ENCODE peak calls at places on chromosomes 12 and 14, in five cellular contexts. One of them, this sample, is unnamed.
A peak's percentile ranks its signal among the peaks of the same experiment; 100 is the strongest.

GRCh38 chr12:34605955-34606748 is 583.9 kb downstream of the ALG10 start:
- DNase-seq in IMR-90: no peak
- DNase-seq in H9: no peak
- DNase-seq in fibroblast of lung: no peak
- DNase-seq in endothelial cell of umbilical vein: no peak
- DNase-seq in this sample: no peak

GRCh38 chr12:67667276-67668073 is 18.9 kb downstream of the DYRK2 start:
- DNase-seq in IMR-90: no peak
- DNase-seq in fibroblast of lung: no peak
- DNase-seq in H9: no peak
- DNase-seq in endothelial cell of umbilical vein: peak; percentile 59
- DNase-seq in this sample: no peak

GRCh38 chr12:55965941-55966407 is at the start of gene PMEL:
- DNase-seq in endothelial cell of umbilical vein: peak; percentile 17
- DNase-seq in IMR-90: no peak
- DNase-seq in H9: peak; percentile 66
- DNase-seq in fibroblast of lung: no peak
- DNase-seq in this sample: peak; percentile 81

GRCh38 chr14:95690815-95691214 is 4.6 kb downstream of the TCL1B start:
- DNase-seq in H9: no peak
- DNase-seq in IMR-90: no peak
- DNase-seq in fibroblast of lung: no peak
- DNase-seq in endothelial cell of umbilical vein: no peak
- DNase-seq in this sample: no peak

GRCh38 chr12:132713123-132713522 is 2.5 kb downstream of the PGAM5 start:
- DNase-seq in IMR-90: no peak
- DNase-seq in fibroblast of lung: no peak
- DNase-seq in endothelial cell of umbilical vein: no peak
- DNase-seq in H9: no peak
- DNase-seq in this sample: no peak

GRCh38 chr12:10214131-10214876 is 1.6 kb downstream of the GABARAPL1 start:
- DNase-seq in H9: no peak
- DNase-seq in endothelial cell of umbilical vein: peak; percentile 67
- DNase-seq in fibroblast of lung: peak; percentile 63
- DNase-seq in IMR-90: peak; percentile 72
- DNase-seq in this sample: peak; percentile 25

GRCh38 chr14:22980672-22981089 is 1.7 kb downstream of the AJUBA start:
- DNase-seq in endothelial cell of umbilical vein: no peak
- DNase-seq in IMR-90: peak; percentile 32
- DNase-seq in H9: peak; percentile 60
- DNase-seq in fibroblast of lung: no peak
- DNase-seq in this sample: peak; percentile 87

GRCh38 chr12:106766393-106766826 is 8.1 kb upstream of the RIC8B start:
- DNase-seq in IMR-90: no peak
- DNase-seq in H9: no peak
- DNase-seq in endothelial cell of umbilical vein: peak; percentile 70
- DNase-seq in fibroblast of lung: peak; percentile 64
- DNase-seq in this sample: no peak

GRCh38 chr12:125954362-125954761 is 889.1 kb downstream of the AACS start:
- DNase-seq in fibroblast of lung: no peak
- DNase-seq in IMR-90: no peak
- DNase-seq in H9: peak; percentile 61
- DNase-seq in endothelial cell of umbilical vein: no peak
- DNase-seq in this sample: peak; percentile 6
- H3K9me3 ChIP-seq in fibroblast of lung: no peaks in the 10 kb centered on the region
- H3K9me3 ChIP-seq in IMR-90: peaks cover 32% of the 10 kb centered on the region
- H3K9me3 ChIP-seq in H9: no peaks in the 10 kb centered on the region
- H3K9me3 ChIP-seq in endothelial cell of umbilical vein: peaks cover 2% of the 10 kb centered on the region
- H3K9me3 ChIP-seq in this sample: no peaks in the 10 kb centered on the region

DNA sequence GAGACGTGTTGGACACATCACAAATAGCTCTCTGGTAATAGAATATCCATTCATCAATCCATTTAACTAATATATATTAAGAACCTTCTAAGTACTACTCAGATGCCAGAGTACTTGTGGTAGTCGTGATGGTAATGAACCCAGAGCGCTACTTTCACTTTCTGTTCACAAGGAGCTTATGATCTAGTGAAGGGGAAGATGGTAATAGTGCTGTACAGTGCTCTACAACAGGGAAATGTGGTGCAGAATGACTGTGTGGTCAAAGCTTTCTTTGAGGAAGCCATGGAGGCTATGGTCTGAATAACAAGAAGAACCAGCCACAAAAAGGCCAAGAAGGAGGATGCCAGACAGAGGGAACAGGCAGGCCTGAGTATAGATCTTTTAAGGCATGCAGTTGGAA is 212.0 kb downstream of the PTPRO start:
- DNase-seq in IMR-90: peak; percentile 47
- DNase-seq in endothelial cell of umbilical vein: no peak
- DNase-seq in H9: no peak
- DNase-seq in fibroblast of lung: peak; percentile 61
- DNase-seq in this sample: no peak
- H2AFZ ChIP-seq in IMR-90: peak overlapping the region; percentile 77
- H2AFZ ChIP-seq in endothelial cell of umbilical vein: peak overlapping the region; percentile 77
- H2AFZ ChIP-seq in H9: no peak overlapping the region
- H2AFZ ChIP-seq in fibroblast of lung: peak overlapping the region; percentile 46
- H2AFZ ChIP-seq in this sample: no peak overlapping the region

GRCh38 chr14:105919458-105920150 is 393.2 kb downstream of the TMEM121 start:
- DNase-seq in IMR-90: no peak
- DNase-seq in H9: no peak
- DNase-seq in endothelial cell of umbilical vein: no peak
- DNase-seq in fibroblast of lung: no peak
- DNase-seq in this sample: no peak
- H3K9me3 ChIP-seq in IMR-90: peaks cover 32% of the 10 kb centered on the region
- H3K9me3 ChIP-seq in H9: peaks cover 98% of the 10 kb centered on the region
- H3K9me3 ChIP-seq in endothelial cell of umbilical vein: peaks cover 3% of the 10 kb centered on the region
- H3K9me3 ChIP-seq in fibroblast of lung: no peaks in the 10 kb centered on the region
- H3K9me3 ChIP-seq in this sample: peaks cover 9% of the 10 kb centered on the region

DNA sequence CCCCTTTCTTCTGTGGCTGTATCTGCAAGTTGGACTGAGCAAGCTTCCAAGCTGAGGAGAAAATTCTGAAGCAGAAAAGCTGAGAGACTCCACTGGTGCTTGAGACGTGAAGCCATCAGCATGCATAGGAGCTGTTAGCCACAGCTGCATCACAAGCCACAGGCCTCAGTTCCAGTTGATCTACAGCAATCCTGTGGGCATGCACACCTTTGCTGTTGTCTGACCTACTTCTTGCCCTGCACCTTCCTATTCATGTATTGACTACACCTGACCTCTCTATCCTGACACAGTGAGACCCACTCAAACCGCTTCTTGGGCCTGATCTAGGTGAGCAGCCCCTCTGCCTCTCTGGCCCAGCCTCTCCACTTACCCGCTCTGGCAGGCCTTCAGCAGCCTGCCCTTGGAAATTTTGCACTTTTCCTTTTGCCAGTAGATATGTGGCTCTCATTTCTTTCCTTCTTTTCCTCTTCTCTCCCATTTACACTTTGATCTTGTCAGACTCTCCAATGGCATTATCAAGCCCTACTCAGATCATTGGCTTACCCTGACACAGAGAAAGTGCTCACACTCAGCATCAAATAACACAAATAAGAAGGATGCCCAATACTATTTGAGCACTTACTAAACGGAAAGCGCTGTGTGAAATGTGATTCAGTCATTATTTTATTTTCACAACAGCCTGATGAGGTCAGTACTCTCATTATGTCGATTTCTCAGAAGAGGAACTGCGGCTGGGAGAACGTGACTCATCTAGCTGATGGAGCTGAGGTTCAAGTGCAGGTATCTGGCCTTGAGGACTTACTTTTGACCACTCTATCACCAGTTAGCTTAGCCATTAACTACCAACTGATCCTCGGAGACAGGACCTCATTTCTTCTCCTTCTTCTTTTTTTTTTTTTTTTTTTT is 21.9 kb upstream of the PTGR2 start:
- DNase-seq in endothelial cell of umbilical vein: peak; percentile 40
- DNase-seq in IMR-90: peak; percentile 76
- DNase-seq in H9: no peak
- DNase-seq in fibroblast of lung: peak; percentile 77
- DNase-seq in this sample: no peak
- H2AFZ ChIP-seq in endothelial cell of umbilical vein: no peak overlapping the region
- H2AFZ ChIP-seq in IMR-90: no peak overlapping the region
- H2AFZ ChIP-seq in H9: no peak overlapping the region
- H2AFZ ChIP-seq in fibroblast of lung: no peak overlapping the region
- H2AFZ ChIP-seq in this sample: no peak overlapping the region

GRCh38 chr14:106670006-106670405 is 1143.6 kb downstream of the TMEM121 start:
- DNase-seq in endothelial cell of umbilical vein: no peak
- DNase-seq in IMR-90: no peak
- DNase-seq in fibroblast of lung: no peak
- DNase-seq in H9: no peak
- DNase-seq in this sample: no peak
- H3K9me3 ChIP-seq in endothelial cell of umbilical vein: no peaks in the 10 kb centered on the region
- H3K9me3 ChIP-seq in IMR-90: peaks cover 9% of the 10 kb centered on the region
- H3K9me3 ChIP-seq in fibroblast of lung: no peaks in the 10 kb centered on the region
- H3K9me3 ChIP-seq in H9: peaks cover 74% of the 10 kb centered on the region
- H3K9me3 ChIP-seq in this sample: peaks cover 9% of the 10 kb centered on the region

GRCh38 chr12:53750812-53751335 is 905 bp downstream of the CISTR start:
- DNase-seq in IMR-90: peak; percentile 19
- DNase-seq in endothelial cell of umbilical vein: no peak
- DNase-seq in H9: no peak
- DNase-seq in fibroblast of lung: no peak
- DNase-seq in this sample: peak; percentile 67

GRCh38 chr12:53752192-53752601 is 418 bp upstream of the CISTR start:
- DNase-seq in fibroblast of lung: no peak
- DNase-seq in IMR-90: no peak
- DNase-seq in endothelial cell of umbilical vein: no peak
- DNase-seq in H9: no peak
- DNase-seq in this sample: no peak

GRCh38 chr12:53751336-53752191 is at the start of gene CISTR:
- DNase-seq in fibroblast of lung: no peak
- DNase-seq in IMR-90: no peak
- DNase-seq in H9: peak; percentile 62
- DNase-seq in endothelial cell of umbilical vein: no peak
- DNase-seq in this sample: peak; percentile 88

GRCh38 chr12:53754196-53754595 is 2.4 kb upstream of the CISTR start:
- DNase-seq in endothelial cell of umbilical vein: no peak
- DNase-seq in fibroblast of lung: no peak
- DNase-seq in H9: no peak
- DNase-seq in IMR-90: no peak
- DNase-seq in this sample: no peak

GRCh38 chr12:53752651-53753050 is 872 bp upstream of the CISTR start:
- DNase-seq in H9: no peak
- DNase-seq in IMR-90: no peak
- DNase-seq in fibroblast of lung: no peak
- DNase-seq in endothelial cell of umbilical vein: no peak
- DNase-seq in this sample: no peak
- H2AFZ ChIP-seq in H9: no peak overlapping the region
- H2AFZ ChIP-seq in IMR-90: no peak overlapping the region
- H2AFZ ChIP-seq in fibroblast of lung: no peak overlapping the region
- H2AFZ ChIP-seq in endothelial cell of umbilical vein: no peak overlapping the region
- H2AFZ ChIP-seq in this sample: no peak overlapping the region

This sample was measured in neural progenitor cell.